ENCODE peak calls at places on chromosomes 16 and 17, in four cellular contexts. One of them, this sample, is unnamed.

GRCh38 chr17:32275060-32276042 is 9.7 kb downstream of the RHBDL3 start:
- DNase-seq in germinal center: no peak
- DNase-seq in activated T-helper 1 cell treated with anti-CD3 and anti-CD28 coated beads, Interleukin-2, amount 50 U/mL, for 16 hours: no peak
- DNase-seq in Kasumi-1: peak; percentile 7
- DNase-seq in this sample: no peak

GRCh38 chr17:12866244-12866643 is 76.9 kb downstream of the ARHGAP44 start:
- DNase-seq in activated T-helper 1 cell treated with anti-CD3 and anti-CD28 coated beads, Interleukin-2, amount 50 U/mL, for 16 hours: no peak
- DNase-seq in Kasumi-1: no peak
- DNase-seq in germinal center: no peak
- DNase-seq in this sample: no peak

GRCh38 chr16:89139907-89140361 is 31.6 kb upstream of the CDH15 start:
- DNase-seq in activated T-helper 1 cell treated with anti-CD3 and anti-CD28 coated beads, Interleukin-2, amount 50 U/mL, for 16 hours: no peak
- DNase-seq in Kasumi-1: no peak
- DNase-seq in germinal center: no peak
- DNase-seq in this sample: no peak

GRCh38 chr16:17747357-17747756 is 276.6 kb upstream of the XYLT1 start:
- DNase-seq in germinal center: no peak
- DNase-seq in Kasumi-1: no peak
- DNase-seq in activated T-helper 1 cell treated with anti-CD3 and anti-CD28 coated beads, Interleukin-2, amount 50 U/mL, for 16 hours: no peak
- DNase-seq in this sample: no peak

GRCh38 chr17:74466111-74466784 is at the start of gene CD300A:
- DNase-seq in germinal center: no peak
- DNase-seq in activated T-helper 1 cell treated with anti-CD3 and anti-CD28 coated beads, Interleukin-2, amount 50 U/mL, for 16 hours: no peak
- DNase-seq in Kasumi-1: peak; percentile 99
- DNase-seq in this sample: peak; percentile 21

GRCh38 chr16:12057276-12057675 is 80.7 kb downstream of the SNX29 start:
- DNase-seq in Kasumi-1: no peak
- DNase-seq in germinal center: no peak
- DNase-seq in activated T-helper 1 cell treated with anti-CD3 and anti-CD28 coated beads, Interleukin-2, amount 50 U/mL, for 16 hours: no peak
- DNase-seq in this sample: no peak

GRCh38 chr17:2393184-2393953 is 7.5 kb downstream of the MNT start:
- DNase-seq in germinal center: peak; percentile 94
- DNase-seq in activated T-helper 1 cell treated with anti-CD3 and anti-CD28 coated beads, Interleukin-2, amount 50 U/mL, for 16 hours: peak; percentile 79
- DNase-seq in Kasumi-1: peak; percentile 35
- DNase-seq in this sample: peak; percentile 88

GRCh38 chr17:59451706-59452105 is 113.7 kb upstream of the DHX40 start:
- DNase-seq in Kasumi-1: no peak
- DNase-seq in activated T-helper 1 cell treated with anti-CD3 and anti-CD28 coated beads, Interleukin-2, amount 50 U/mL, for 16 hours: no peak
- DNase-seq in germinal center: no peak
- DNase-seq in this sample: no peak

GRCh38 chr17:72677714-72678390 is 414.6 kb downstream of the SLC39A11 start:
- DNase-seq in germinal center: no peak
- DNase-seq in Kasumi-1: no peak
- DNase-seq in activated T-helper 1 cell treated with anti-CD3 and anti-CD28 coated beads, Interleukin-2, amount 50 U/mL, for 16 hours: no peak
- DNase-seq in this sample: no peak

GRCh38 chr16:11254913-11255736 is 879 bp downstream of the SOCS1 start:
- DNase-seq in Kasumi-1: no peak
- DNase-seq in activated T-helper 1 cell treated with anti-CD3 and anti-CD28 coated beads, Interleukin-2, amount 50 U/mL, for 16 hours: peak; percentile 42
- DNase-seq in germinal center: peak; percentile 61
- DNase-seq in this sample: peak; percentile 61

GRCh38 chr17:50225693-50226092 is 24.3 kb upstream of the COL1A1 start:
- DNase-seq in germinal center: no peak
- DNase-seq in activated T-helper 1 cell treated with anti-CD3 and anti-CD28 coated beads, Interleukin-2, amount 50 U/mL, for 16 hours: no peak
- DNase-seq in Kasumi-1: no peak
- DNase-seq in this sample: no peak

GRCh38 chr16:89599451-89599858 is 14.0 kb upstream of the DPEP1 start:
- DNase-seq in Kasumi-1: no peak
- DNase-seq in germinal center: peak; percentile 17
- DNase-seq in activated T-helper 1 cell treated with anti-CD3 and anti-CD28 coated beads, Interleukin-2, amount 50 U/mL, for 16 hours: no peak
- DNase-seq in this sample: peak; percentile 24

GRCh38 chr17:65013613-65014391 is 42.7 kb downstream of the GNA13 start:
- DNase-seq in activated T-helper 1 cell treated with anti-CD3 and anti-CD28 coated beads, Interleukin-2, amount 50 U/mL, for 16 hours: no peak
- DNase-seq in Kasumi-1: peak; percentile 29
- DNase-seq in germinal center: no peak
- DNase-seq in this sample: no peak

GRCh38 chr16:88843256-88843655 is 13.5 kb downstream of the GALNS start:
- DNase-seq in Kasumi-1: no peak
- DNase-seq in germinal center: no peak
- DNase-seq in activated T-helper 1 cell treated with anti-CD3 and anti-CD28 coated beads, Interleukin-2, amount 50 U/mL, for 16 hours: no peak
- DNase-seq in this sample: no peak

GRCh38 chr16:81429045-81429521 is 15.5 kb upstream of the CMIP start:
- DNase-seq in Kasumi-1: peak; percentile 57
- DNase-seq in activated T-helper 1 cell treated with anti-CD3 and anti-CD28 coated beads, Interleukin-2, amount 50 U/mL, for 16 hours: no peak
- DNase-seq in germinal center: peak; percentile 64
- DNase-seq in this sample: no peak

GRCh38 chr17:82788206-82789001 is 36.5 kb downstream of the TBCD start:
- DNase-seq in activated T-helper 1 cell treated with anti-CD3 and anti-CD28 coated beads, Interleukin-2, amount 50 U/mL, for 16 hours: no peak
- DNase-seq in germinal center: no peak
- DNase-seq in Kasumi-1: no peak
- DNase-seq in this sample: no peak

GRCh38 chr17:72749119-72749572 is 343.3 kb downstream of the SLC39A11 start:
- DNase-seq in Kasumi-1: no peak
- DNase-seq in activated T-helper 1 cell treated with anti-CD3 and anti-CD28 coated beads, Interleukin-2, amount 50 U/mL, for 16 hours: no peak
- DNase-seq in germinal center: no peak
- DNase-seq in this sample: no peak

GRCh38 chr17:66353937-66354401 is 51.6 kb downstream of the PRKCA start:
- DNase-seq in Kasumi-1: no peak
- DNase-seq in activated T-helper 1 cell treated with anti-CD3 and anti-CD28 coated beads, Interleukin-2, amount 50 U/mL, for 16 hours: no peak
- DNase-seq in germinal center: no peak
- DNase-seq in this sample: no peak

GRCh38 chr17:61412860-61413653 is 13.4 kb downstream of the TBX2 start:
- DNase-seq in Kasumi-1: no peak
- DNase-seq in activated T-helper 1 cell treated with anti-CD3 and anti-CD28 coated beads, Interleukin-2, amount 50 U/mL, for 16 hours: no peak
- DNase-seq in germinal center: peak; percentile 9
- DNase-seq in this sample: no peak

GRCh38 chr16:12576878-12577277 is 226.8 kb downstream of the CPPED1 start:
- DNase-seq in activated T-helper 1 cell treated with anti-CD3 and anti-CD28 coated beads, Interleukin-2, amount 50 U/mL, for 16 hours: no peak
- DNase-seq in Kasumi-1: no peak
- DNase-seq in germinal center: no peak
- DNase-seq in this sample: no peak

GRCh38 chr17:57986841-57987581 is 1.0 kb downstream of the VEZF1 start:
- DNase-seq in activated T-helper 1 cell treated with anti-CD3 and anti-CD28 coated beads, Interleukin-2, amount 50 U/mL, for 16 hours: no peak
- DNase-seq in Kasumi-1: peak; percentile 39
- DNase-seq in germinal center: no peak
- DNase-seq in this sample: peak; percentile 35